ENCODE peak calls at places on chromosomes 6 and 20, in nine cellular contexts. N is spleen, V is small intestine, S is cardiac muscle cell, Z is GM12878, Y is adrenal gland, T is heart right ventricle, L is breast epithelium, O is K562. D is an unnamed sample.
A peak's percentile ranks its signal among the peaks of the same experiment; 100 is the strongest.

GRCh38 chr6:76221525-76221924 is 149.1 kb upstream of the IMPG1 start:
- DNase-seq in L (no peak), V (no peak), N (no peak), S (no peak), Y (no peak), O (no peak), T (no peak), Z (no peak), D (no peak)

GRCh38 chr6:156557269-156557885 is 219.8 kb upstream of the ARID1B start:
- DNase-seq in O (peak; percentile 44), S (peak; percentile 23), Y (peak; percentile 34), N (peak; percentile 63), V (no peak), Z (no peak), T (no peak), L (no peak), D (peak; percentile 37)

GRCh38 chr6:46909371-46909770 is 12.4 kb downstream of the ADGRF5 start:
- DNase-seq in V (no peak), T (no peak), O (no peak), L (no peak), N (no peak), Z (no peak), S (peak; percentile 27), Y (no peak), D (no peak)

GRCh38 chr6:85703359-85703758 is 60.7 kb upstream of the SYNCRIP start:
- DNase-seq in Y (no peak), N (no peak), L (no peak), S (no peak), T (no peak), Z (no peak), V (no peak), O (no peak), D (peak; percentile 27)

GRCh38 chr6:72720464-72720863 is 98.6 kb downstream of the KCNQ5 start:
- DNase-seq in Y (no peak), Z (no peak), T (no peak), N (no peak), O (no peak), V (no peak), S (peak; percentile 52), L (no peak), D (no peak)

GRCh38 chr20:2006452-2007381 is 12.9 kb upstream of the PDYN start:
- DNase-seq in S (peak; percentile 79), Y (no peak), V (peak; percentile 25), T (no peak), N (no peak), O (peak; percentile 46), L (no peak), Z (no peak), D (peak; percentile 20)

GRCh38 chr6:138645976-138646640 is 127.5 kb upstream of the CCDC28A start:
- DNase-seq in O (no peak), L (no peak), Y (no peak), Z (no peak), T (no peak), V (no peak), S (peak; percentile 58), N (no peak), D (no peak)

GRCh38 chr20:11117808-11118528 is 444.2 kb upstream of the JAG1 start:
- DNase-seq in Y (no peak), O (no peak), V (no peak), S (peak; percentile 52), Z (no peak), T (no peak), L (no peak), N (no peak), D (peak; percentile 100)

GRCh38 chr20:59831024-59831900 is 102.2 kb downstream of the SYCP2 start:
- DNase-seq in Y (no peak), N (peak; percentile 58), L (no peak), Z (peak; percentile 8), T (no peak), V (peak; percentile 78), O (no peak), S (no peak), D (peak; percentile 64)

GRCh38 chr20:48716086-48716485 is 111.7 kb downstream of the PREX1 start:
- DNase-seq in N (peak; percentile 89), S (no peak), Y (peak; percentile 10), T (no peak), Z (no peak), V (peak; percentile 51), O (no peak), L (no peak), D (no peak)

GRCh38 chr6:134503542-134504281 is 185.8 kb upstream of the SGK1 start:
- DNase-seq in L (peak; percentile 46), V (peak; percentile 22), O (no peak), T (no peak), N (no peak), Y (no peak), S (peak; percentile 33), Z (no peak), D (peak; percentile 88)

GRCh38 chr6:146890644-146891434 is 292.1 kb downstream of the ADGB start:
- DNase-seq in Y (no peak), O (peak; percentile 48), V (no peak), S (no peak), T (no peak), Z (no peak), L (no peak), N (no peak), D (no peak)

GRCh38 chr6:37239950-37240713 is 17.4 kb upstream of the TBC1D22B start:
- DNase-seq in V (peak; percentile 97), O (peak; percentile 87), Y (peak; percentile 96), Z (peak; percentile 69), N (peak; percentile 83), S (peak; percentile 99), T (peak; percentile 85), L (peak; percentile 61), D (peak; percentile 99)

GRCh38 chr6:14108571-14109410 is 8.8 kb upstream of the CD83 start:
- DNase-seq in O (peak; percentile 92), T (no peak), Z (peak; percentile 97), Y (peak; percentile 26), L (no peak), S (peak; percentile 21), V (no peak), N (peak; percentile 85), D (no peak)
- H3K4me3 ChIP-seq in O (peak overlapping the region; percentile 5), T (no peak overlapping the region), Z (peak overlapping the region; percentile 32), Y (no peak overlapping the region), L (peak overlapping the region; percentile 33), S (no peak overlapping the region), V (no peak overlapping the region), N (no peak overlapping the region), D (no peak overlapping the region)

GRCh38 chr6:20147469-20147868 is 64.8 kb downstream of the MBOAT1 start:
- DNase-seq in N (no peak), T (no peak), Y (no peak), Z (no peak), V (no peak), L (no peak), S (no peak), O (no peak), D (no peak)
- H3K36me3 ChIP-seq in N (peaks cover 5% of the 10 kb centered on the region), T (peaks cover 31% of the 10 kb centered on the region), Y (no peaks in the 10 kb centered on the region), Z (no peaks in the 10 kb centered on the region), V (no peaks in the 10 kb centered on the region), L (no peaks in the 10 kb centered on the region), S (peaks cover 5% of the 10 kb centered on the region), O (peaks cover 9% of the 10 kb centered on the region), D (no peaks in the 10 kb centered on the region)

DNA sequence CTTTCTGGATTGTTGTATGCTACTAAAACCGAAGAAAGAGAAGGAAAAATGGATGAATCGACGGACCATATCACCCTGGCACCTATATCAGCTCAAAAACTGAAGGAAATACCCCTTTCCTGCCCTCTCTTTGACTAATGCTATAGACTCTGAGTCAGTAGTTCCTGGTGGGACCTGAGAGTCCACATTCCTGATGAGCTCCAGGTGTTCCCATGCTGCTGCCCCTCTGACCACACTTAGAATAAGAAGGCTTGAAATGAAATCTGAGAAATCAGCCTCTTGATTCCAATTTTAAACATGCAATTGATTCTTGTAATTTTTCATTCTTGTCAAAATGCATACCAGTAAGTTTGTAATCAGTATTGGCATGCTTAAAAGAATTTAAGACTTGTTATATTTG is 75.2 kb downstream of the PRL start:
- DNase-seq in O (no peak), Z (no peak), Y (no peak), L (no peak), T (no peak), S (no peak), V (no peak), N (no peak), D (peak; percentile 91)
- H3K4me3 ChIP-seq in O (no peak overlapping the region), Z (no peak overlapping the region), Y (no peak overlapping the region), L (no peak overlapping the region), T (no peak overlapping the region), S (no peak overlapping the region), V (no peak overlapping the region), N (no peak overlapping the region), D (peak overlapping the region; percentile 2)

DNA sequence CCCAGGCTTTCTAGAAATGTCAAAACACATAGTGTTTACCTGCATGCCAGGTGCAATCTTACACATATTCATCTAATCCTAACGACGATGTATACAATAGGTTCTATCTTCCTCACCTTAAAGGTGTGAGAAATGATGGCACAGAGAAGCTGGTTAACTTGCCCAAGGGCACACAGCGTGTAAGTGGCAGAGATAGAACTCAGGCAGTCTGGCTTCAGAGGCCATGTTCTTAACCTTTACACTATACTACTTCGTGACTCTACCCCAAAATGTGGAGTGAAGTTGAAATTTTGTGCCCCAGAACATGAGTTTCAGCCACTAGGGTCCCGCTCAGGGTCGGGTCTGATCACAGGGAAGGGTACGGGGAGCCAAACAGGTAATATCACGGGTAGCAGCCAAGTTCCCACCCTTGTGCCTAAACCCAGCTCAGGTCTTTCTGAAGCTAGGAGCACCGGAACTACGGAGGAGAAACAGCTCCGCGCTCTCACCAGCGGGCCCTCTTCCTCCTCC is 523 bp downstream of the VPS52 start:
- DNase-seq in Y (no peak), V (peak; percentile 43), O (no peak), S (no peak), N (no peak), T (no peak), L (no peak), Z (no peak), D (no peak)
- H3K36me3 ChIP-seq in Y (peaks cover 62% of the 10 kb centered on the region), V (peaks cover 13% of the 10 kb centered on the region), O (peaks cover 82% of the 10 kb centered on the region), S (peaks cover 51% of the 10 kb centered on the region), N (peaks cover 62% of the 10 kb centered on the region), T (peaks cover 75% of the 10 kb centered on the region), L (peaks cover 9% of the 10 kb centered on the region), Z (peaks cover 20% of the 10 kb centered on the region), D (peaks cover 42% of the 10 kb centered on the region)

GRCh38 chr6:12716298-12716853 is at the start of gene PHACTR1:
- DNase-seq in T (no peak), S (no peak), N (no peak), L (no peak), O (no peak), Y (no peak), Z (no peak), V (no peak), D (no peak)
- H3K4me3 ChIP-seq in T (no peak within 1 kb of the TSS), S (no peak within 1 kb of the TSS), N (no peak within 1 kb of the TSS), L (no peak within 1 kb of the TSS), O (no peak within 1 kb of the TSS), Y (no peak within 1 kb of the TSS), Z (no peak within 1 kb of the TSS), V (no peak within 1 kb of the TSS), D (no peak within 1 kb of the TSS)

D was measured in bronchial epithelial cell.